ENCODE peak calls at places on chromosomes 2 and 18, in five cellular contexts. S is A549, D is HepG2, L is K562, X is GM12878. P is an unnamed sample.

GRCh38 chr18:79947881-79948610 is 3.4 kb downstream of the SLC66A2 start:
- DNase-seq in D (peak; percentile 63), X (no peak), L (no peak), S (no peak), P (no peak)

GRCh38 chr2:96866586-96866985 is 3.3 kb downstream of the SEMA4C start:
- DNase-seq in L (no peak), D (no peak), X (no peak), S (no peak), P (no peak)

GRCh38 chr2:174333502-174334277 is 1.1 kb upstream of the SP9 start:
- DNase-seq in L (no peak), D (no peak), X (no peak), S (peak; percentile 28), P (peak; percentile 31)

GRCh38 chr2:234836251-234836650 is 115.6 kb upstream of the SH3BP4 start:
- DNase-seq in L (no peak), S (no peak), X (no peak), D (peak; percentile 66), P (no peak)

GRCh38 chr2:12270876-12271588 is 445.7 kb upstream of the TRIB2 start:
- DNase-seq in X (no peak), S (no peak), L (no peak), D (no peak), P (no peak)

GRCh38 chr18:79396431-79397287 is 929 bp downstream of the NFATC1 start:
- DNase-seq in S (peak; percentile 45), X (no peak), L (no peak), D (no peak), P (peak; percentile 63)

GRCh38 chr2:203122317-203122998 is 107.8 kb downstream of the NBEAL1 start:
- DNase-seq in S (peak; percentile 35), L (no peak), D (peak; percentile 34), X (no peak), P (no peak)

GRCh38 chr2:88615822-88616221 is 11.4 kb downstream of the EIF2AK3 start:
- DNase-seq in L (no peak), X (no peak), S (no peak), D (no peak), P (no peak)

GRCh38 chr2:182642328-182642727 is 73.7 kb upstream of the DNAJC10 start:
- DNase-seq in D (peak; percentile 11), S (peak; percentile 63), L (no peak), X (peak; percentile 27), P (peak; percentile 49)

GRCh38 chr2:131121464-131121863 is 16.3 kb downstream of the PLEKHB2 start:
- DNase-seq in L (no peak), X (no peak), S (no peak), D (no peak), P (no peak)

GRCh38 chr2:88603146-88603545 is 24.1 kb downstream of the EIF2AK3 start:
- DNase-seq in L (no peak), S (no peak), X (no peak), D (no peak), P (no peak)

GRCh38 chr2:157334797-157335196 is 9.2 kb upstream of the ERMN start:
- DNase-seq in S (no peak), X (no peak), D (no peak), L (no peak), P (no peak)

GRCh38 chr2:112891333-112891950 is 19.5 kb upstream of the IL37 start:
- DNase-seq in S (no peak), D (no peak), X (no peak), L (no peak), P (no peak)

DNA sequence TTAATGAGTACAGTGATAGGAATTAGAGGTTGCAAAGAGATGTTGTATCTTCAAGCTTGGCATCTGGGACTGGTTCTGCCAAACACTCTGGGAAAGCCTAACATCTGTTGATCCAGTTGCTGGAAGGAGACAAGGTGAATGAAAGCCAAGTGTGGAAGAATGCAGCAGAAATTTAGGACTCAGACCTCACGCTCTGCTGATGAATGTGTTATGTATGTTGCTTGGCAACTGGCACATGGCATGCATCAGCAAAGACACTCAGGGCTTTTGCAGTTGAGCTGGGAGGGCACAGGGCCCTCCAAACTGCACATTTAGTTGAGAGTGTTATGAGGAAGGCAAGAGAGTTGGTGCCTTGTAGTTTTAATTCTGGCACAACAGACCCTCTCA is 105.5 kb downstream of the COLEC12 start:
- DNase-seq in S (no peak), D (no peak), X (no peak), L (no peak), P (no peak)
- TF ChIP-seq ESRRA in S (no peak), D (no peak), X (no peak), L (no peak), P (no peak)

DNA sequence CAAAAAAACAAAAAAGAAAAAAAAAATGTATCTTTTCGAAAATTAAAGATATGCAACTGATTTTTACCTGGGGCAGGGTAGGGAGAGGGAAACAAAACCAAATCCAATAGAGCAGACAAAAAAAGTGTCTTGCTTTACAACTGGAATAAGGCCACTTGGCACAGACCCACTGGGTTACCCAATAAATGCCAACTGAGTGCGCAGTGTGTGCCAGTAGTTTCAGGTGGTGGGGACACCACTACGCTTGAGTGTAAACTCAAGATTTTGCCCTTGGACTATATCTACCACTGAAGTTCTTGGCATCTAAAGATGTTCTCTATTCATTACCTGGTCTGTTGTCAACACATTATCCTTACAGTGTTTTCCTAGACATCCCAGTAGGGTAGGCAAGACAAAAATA is 16.3 kb downstream of the VPS4B start:
- DNase-seq in L (no peak), S (no peak), X (no peak), D (no peak), P (no peak)
- TF ChIP-seq ESRRA in L (no peak), S (no peak), X (no peak), D (no peak), P (no peak)

GRCh38 chr18:9106800-9107574 is 4.5 kb downstream of the NDUFV2 start:
- DNase-seq in X (no peak), L (no peak), D (no peak), S (no peak), P (no peak)

GRCh38 chr18:9108911-9109310 is 6.4 kb downstream of the NDUFV2 start:
- DNase-seq in L (no peak), D (no peak), S (no peak), X (no peak), P (no peak)

GRCh38 chr18:9106094-9106493 is 3.6 kb downstream of the NDUFV2 start:
- DNase-seq in L (no peak), S (no peak), X (no peak), D (peak; percentile 41), P (no peak)

GRCh38 chr18:9113468-9114149 is 11.1 kb downstream of the NDUFV2 start:
- DNase-seq in X (no peak), S (no peak), L (no peak), D (no peak), P (no peak)

GRCh38 chr18:9109523-9109922 is 7.0 kb downstream of the NDUFV2 start:
- DNase-seq in D (no peak), X (no peak), S (no peak), L (no peak), P (no peak)
- TF ChIP-seq ESRRA in D (no peak), X (no peak), S (no peak), L (no peak), P (no peak)

DNA sequence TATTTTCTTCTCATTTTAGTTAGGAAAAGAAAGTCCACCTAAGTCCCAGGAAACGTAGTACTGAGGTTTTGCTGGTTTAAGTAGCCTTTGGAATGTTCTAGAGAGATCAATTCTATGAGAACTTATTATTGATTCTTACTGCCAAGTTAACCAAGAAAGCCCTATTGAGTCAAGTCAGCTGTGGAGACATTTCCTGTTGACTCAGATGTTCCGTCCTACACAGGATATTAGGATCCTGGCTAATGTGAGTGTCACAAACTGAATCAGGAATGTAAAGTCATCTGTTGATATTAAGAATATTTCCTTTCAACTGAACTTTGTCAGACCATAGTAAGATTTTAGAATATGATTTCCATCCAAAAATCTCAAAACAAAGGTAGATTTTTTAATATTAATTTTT is 654.3 kb downstream of the LRRTM4 start:
- DNase-seq in L (no peak), X (no peak), S (no peak), D (no peak), P (no peak)
- TF ChIP-seq ESRRA in L (no peak), X (no peak), S (no peak), D (no peak), P (no peak)

DNA sequence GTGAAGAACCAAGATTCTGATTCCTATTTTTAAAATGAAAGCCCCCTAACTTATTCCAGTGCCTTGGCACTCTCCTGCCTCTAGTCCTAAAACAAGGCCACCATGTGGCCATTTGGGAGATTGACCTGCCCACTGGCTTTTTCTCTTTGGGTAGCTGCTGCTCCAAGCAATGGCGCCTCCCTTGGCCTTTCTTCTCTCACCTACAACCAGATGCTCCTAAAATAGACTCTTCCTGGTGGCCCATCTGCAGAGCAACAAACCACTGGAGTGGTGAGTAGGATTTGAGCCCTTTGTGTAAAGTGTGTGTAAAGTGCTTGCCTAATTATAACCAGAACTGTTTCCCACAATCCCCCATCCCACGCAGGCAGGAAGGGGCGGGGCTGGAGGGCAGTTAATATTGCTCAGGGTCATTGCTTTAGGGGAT is 114.2 kb downstream of the FHOD3 start:
- DNase-seq in D (peak; percentile 21), S (peak; percentile 42), X (no peak), L (peak; percentile 49), P (peak; percentile 73)
- TF ChIP-seq ESRRA in D (no peak), S (no peak), X (no peak), L (no peak), P (no peak)

GRCh38 chr2:218813771-218814460 is 17.7 kb downstream of the PRKAG3 start:
- DNase-seq in X (no peak), D (no peak), L (no peak), S (no peak), P (no peak)
- TF ChIP-seq ESRRA in X (no peak), D (no peak), L (no peak), S (no peak), P (no peak)

GRCh38 chr2:55862673-55863390 is 60.8 kb downstream of the EFEMP1 start:
- DNase-seq in X (no peak), D (no peak), S (peak; percentile 94), L (no peak), P (no peak)

GRCh38 chr2:55864351-55865084 is 59.1 kb downstream of the EFEMP1 start:
- DNase-seq in L (no peak), D (no peak), X (no peak), S (no peak), P (no peak)

GRCh38 chr2:55862269-55862668 is 61.3 kb downstream of the EFEMP1 start:
- DNase-seq in X (no peak), L (no peak), D (no peak), S (peak; percentile 86), P (no peak)

GRCh38 chr2:55861733-55862132 is 61.8 kb downstream of the EFEMP1 start:
- DNase-seq in L (no peak), S (no peak), D (no peak), X (no peak), P (no peak)

DNA sequence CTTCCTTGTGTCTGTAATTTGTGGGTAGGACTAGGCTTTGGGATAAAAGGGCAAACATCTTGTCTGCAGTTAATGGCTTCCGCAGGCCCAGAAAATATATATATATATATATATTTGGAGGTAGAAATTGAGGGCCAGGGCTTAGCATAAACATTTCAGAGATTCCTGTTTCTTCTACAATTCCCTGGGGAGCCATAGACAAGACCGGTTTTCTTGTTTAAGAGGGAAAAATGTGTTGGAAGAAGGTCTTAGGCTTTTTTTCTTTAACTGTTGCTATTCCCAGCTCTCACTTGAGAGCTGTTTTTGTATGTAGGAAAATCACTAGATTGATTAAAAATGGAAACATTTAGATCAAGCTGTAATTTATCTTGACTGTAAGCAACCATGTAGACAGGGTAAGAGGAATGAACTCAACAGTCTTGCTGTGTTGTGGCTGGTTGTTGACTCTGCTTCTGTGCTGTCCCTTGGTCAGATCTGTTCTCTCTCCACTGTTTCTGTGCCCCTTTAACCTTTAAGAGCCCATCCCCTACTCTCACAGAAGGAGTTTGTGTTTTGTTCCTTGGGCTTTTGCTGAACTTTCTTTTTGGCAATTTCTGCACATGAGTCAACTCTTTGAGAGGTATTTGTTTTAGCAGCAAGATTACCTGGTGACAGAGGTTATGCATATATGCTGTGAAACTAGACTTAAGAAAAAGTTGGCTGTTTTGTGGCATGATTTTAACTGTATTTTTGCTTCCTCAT is 58.3 kb downstream of the EFEMP1 start:
- DNase-seq in X (no peak), D (no peak), L (no peak), S (peak; percentile 41), P (no peak)
- TF ChIP-seq ESRRA in X (no peak), D (no peak), L (no peak), S (no peak), P (no peak)